ENCODE peak calls at places on chromosomes 4 and X, in six cellular contexts. H, O, J, F, V and R are unnamed samples.

GRCh38 chrX:101550825-101551767 is 749 bp downstream of the ARMCX1 start:
- DNase-seq in F (peak; percentile 53), V (peak; percentile 9), J (peak; percentile 49), O (no peak), H (no peak), R (no peak)

GRCh38 chrX:8191022-8191421 is 20.0 kb upstream of the VCX2 start:
- DNase-seq in V (no peak), J (no peak), O (no peak), H (no peak), F (no peak), R (no peak)

GRCh38 chr4:161990721-161991120 is 173.1 kb downstream of the FSTL5 start:
- DNase-seq in V (no peak), O (no peak), F (no peak), H (no peak), J (no peak), R (no peak)

GRCh38 chr4:90071289-90072235 is 55.6 kb upstream of the CCSER1 start:
- DNase-seq in H (no peak), O (no peak), F (no peak), J (no peak), V (no peak), R (no peak)

GRCh38 chr4:146072381-146072780 is 103.1 kb upstream of the LSM6 start:
- DNase-seq in V (no peak), F (no peak), J (no peak), O (no peak), H (no peak), R (no peak)

GRCh38 chrX:65752294-65752693 is 84.8 kb downstream of the MSN start:
- DNase-seq in O (no peak), F (no peak), V (no peak), H (no peak), J (no peak), R (no peak)

GRCh38 chrX:147917700-147918694 is 6.3 kb downstream of the FMR1 start:
- DNase-seq in V (no peak), F (no peak), O (peak; percentile 25), H (no peak), J (no peak), R (no peak)

GRCh38 chr4:15040916-15041463 is 38.7 kb downstream of the CPEB2 start:
- DNase-seq in H (no peak), V (no peak), J (no peak), O (no peak), F (no peak), R (no peak)

GRCh38 chr4:600166-600565 is 24.1 kb upstream of the TMEM271 start:
- DNase-seq in V (no peak), O (no peak), F (no peak), J (no peak), H (no peak), R (no peak)

GRCh38 chr4:54189140-54189539 is 40.0 kb upstream of the PDGFRA start:
- DNase-seq in H (no peak), V (no peak), O (no peak), J (no peak), F (no peak), R (no peak)

GRCh38 chr4:19577121-19577520 is 674.6 kb upstream of the SLIT2 start:
- DNase-seq in H (no peak), J (no peak), O (no peak), F (no peak), V (no peak), R (no peak)

GRCh38 chr4:147707892-147708672 is 23.8 kb upstream of the ARHGAP10 start:
- DNase-seq in O (peak; percentile 52), H (peak; percentile 55), F (peak; percentile 30), J (peak; percentile 57), V (no peak), R (no peak)

GRCh38 chrX:47091149-47091775 is 13.0 kb downstream of the RGN start:
- DNase-seq in O (peak; percentile 33), J (no peak), H (no peak), V (no peak), F (peak; percentile 16), R (peak; percentile 15)

GRCh38 chr4:67332627-67333026 is 212.7 kb downstream of the CENPC start:
- DNase-seq in O (no peak), V (no peak), H (no peak), J (no peak), F (no peak), R (no peak)

GRCh38 chr4:8703401-8703696 is 110.8 kb downstream of the CPZ start:
- DNase-seq in F (no peak), O (no peak), J (no peak), V (no peak), H (no peak), R (no peak)

GRCh38 chrX:153539171-153539978 is 21.9 kb downstream of the ATP2B3 start:
- DNase-seq in V (peak; percentile 44), F (peak; percentile 53), H (peak; percentile 67), J (peak; percentile 48), O (peak; percentile 83), R (peak; percentile 19)

GRCh38 chr4:148030486-148030885 is 298.6 kb downstream of the ARHGAP10 start:
- DNase-seq in J (no peak), F (no peak), O (no peak), V (no peak), H (no peak), R (no peak)

GRCh38 chrX:68571292-68572256 is 72.7 kb downstream of the YIPF6 start:
- DNase-seq in V (no peak), F (no peak), O (peak; percentile 13), H (no peak), J (no peak), R (no peak)

GRCh38 chrX:19514791-19515614 is at the start of gene MAP3K15:
- DNase-seq in J (no peak), F (no peak), H (no peak), V (no peak), O (peak; percentile 52), R (no peak)

GRCh38 chr4:78056265-78057129 is 626 bp upstream of the FRAS1 start:
- DNase-seq in V (peak; percentile 49), H (peak; percentile 84), J (peak; percentile 82), F (no peak), O (peak; percentile 73), R (peak; percentile 67)

GRCh38 chr4:56981795-56982201 is 3.1 kb downstream of the POLR2B start:
- DNase-seq in F (no peak), H (no peak), O (no peak), J (no peak), V (no peak), R (no peak)

GRCh38 chr4:100063355-100063754 is 113.3 kb upstream of the H2AZ1 start:
- DNase-seq in H (no peak), F (no peak), J (no peak), V (no peak), O (no peak), R (no peak)

GRCh38 chrX:132737743-132738142 is 220.7 kb downstream of the HS6ST2 start:
- DNase-seq in V (no peak), H (no peak), F (no peak), J (no peak), O (no peak), R (no peak)

GRCh38 chr4:111268769-111269414 is 646.0 kb upstream of the PITX2 start:
- DNase-seq in V (no peak), F (no peak), J (no peak), O (peak; percentile 48), H (no peak), R (peak; percentile 56)

GRCh38 chr4:105139646-105140045 is 7.0 kb upstream of the TET2 start:
- DNase-seq in F (no peak), J (no peak), V (no peak), H (no peak), O (no peak), R (no peak)

GRCh38 chrX:9573282-9574106 is 108.6 kb downstream of the TBL1X start:
- DNase-seq in F (no peak), J (no peak), V (no peak), O (no peak), H (no peak), R (no peak)

GRCh38 chrX:15269120-15269519 is 763 bp downstream of the ASB9 start:
- DNase-seq in V (no peak), J (no peak), O (no peak), H (no peak), F (no peak), R (no peak)